ENCODE peak calls at places on chromosomes 2 and 18, in nine cellular contexts. N is fibroblast of lung, Z is kidney, M is endodermal cell, E is neural progenitor cell, L is mammary epithelial cell, H is PC-3, S is neuronal stem cell, D is IMR-90. W is an unnamed sample.

GRCh38 chr2:238462782-238463396 is 36.2 kb downstream of the ASB1 start:
- DNase-seq in H (peak; percentile 73), M (no peak), D (peak; percentile 58), S (no peak), N (peak; percentile 68), L (peak; percentile 61), Z (no peak), E (peak; percentile 48), W (no peak)

GRCh38 chr2:207397917-207398655 is 131.7 kb upstream of the CREB1 start:
- DNase-seq in N (no peak), E (peak; percentile 78), H (no peak), Z (no peak), L (no peak), S (peak; percentile 33), D (no peak), M (no peak), W (no peak)

GRCh38 chr2:232533944-232534710 is 5.4 kb upstream of the CHRNG start:
- DNase-seq in M (no peak), H (no peak), D (peak; percentile 13), N (no peak), L (no peak), E (no peak), Z (peak; percentile 46), S (no peak), W (no peak)

GRCh38 chr2:127859712-127860085 is 1.7 kb upstream of the POLR2D start:
- DNase-seq in E (peak; percentile 87), D (no peak), H (peak; percentile 57), S (no peak), M (peak; percentile 94), Z (peak; percentile 86), N (no peak), L (peak; percentile 81), W (peak; percentile 84)

GRCh38 chr2:229124126-229124525 is 147.0 kb downstream of the PID1 start:
- DNase-seq in N (no peak), D (no peak), E (no peak), M (no peak), S (no peak), Z (no peak), L (no peak), H (no peak), W (no peak)

GRCh38 chr2:33616873-33617272 is 17.8 kb upstream of the FAM98A start:
- DNase-seq in M (no peak), E (no peak), S (no peak), L (no peak), Z (no peak), H (no peak), N (peak; percentile 19), D (peak; percentile 3), W (no peak)

GRCh38 chr2:190534310-190535118 is at the start of gene NEMP2:
- DNase-seq in D (peak; percentile 16), S (peak; percentile 83), N (peak; percentile 51), L (peak; percentile 69), M (peak; percentile 94), E (peak; percentile 94), H (peak; percentile 75), Z (peak; percentile 93), W (peak; percentile 83)

GRCh38 chr2:207163053-207163814 is 2.5 kb downstream of the KLF7 start:
- DNase-seq in M (no peak), D (peak; percentile 92), L (peak; percentile 94), E (no peak), Z (peak; percentile 61), H (peak; percentile 97), N (peak; percentile 89), S (no peak), W (no peak)

GRCh38 chr2:187008111-187008510 is 159.1 kb upstream of the ZSWIM2 start:
- DNase-seq in Z (no peak), L (peak; percentile 74), M (no peak), S (no peak), H (peak; percentile 43), D (peak; percentile 43), N (peak; percentile 83), E (no peak), W (no peak)

GRCh38 chr2:109399061-109399460 is 214.7 kb downstream of the SEPTIN10 start:
- DNase-seq in S (no peak), E (no peak), H (no peak), L (no peak), D (peak; percentile 42), Z (no peak), M (no peak), N (no peak), W (no peak)

GRCh38 chr2:172790404-172790803 is 54.8 kb downstream of the RAPGEF4 start:
- DNase-seq in N (no peak), E (no peak), H (no peak), S (no peak), L (no peak), Z (no peak), M (no peak), D (no peak), W (no peak)

GRCh38 chr2:163401481-163401880 is 334.3 kb downstream of the FIGN start:
- DNase-seq in N (peak; percentile 64), Z (no peak), S (no peak), M (no peak), L (peak; percentile 52), E (no peak), H (peak; percentile 55), D (peak; percentile 13), W (no peak)

GRCh38 chr2:41806286-41806685 is 241.5 kb upstream of the PKDCC start:
- DNase-seq in D (no peak), E (no peak), L (no peak), M (no peak), Z (no peak), N (no peak), S (no peak), H (no peak), W (no peak)

GRCh38 chr2:223247136-223247535 is 195.1 kb downstream of the KCNE4 start:
- DNase-seq in S (no peak), Z (no peak), L (peak; percentile 24), E (peak; percentile 19), M (peak; percentile 60), H (peak; percentile 50), N (peak; percentile 62), D (peak; percentile 43), W (no peak)

GRCh38 chr18:48902856-48903601 is 47.7 kb downstream of the SMAD7 start:
- DNase-seq in Z (peak; percentile 93), M (peak; percentile 48), N (peak; percentile 74), E (no peak), L (no peak), H (no peak), D (peak; percentile 34), S (no peak), W (no peak)

GRCh38 chr2:148303166-148303565 is 282.3 kb downstream of the MBD5 start:
- DNase-seq in S (peak; percentile 58), E (peak; percentile 84), H (no peak), D (no peak), N (no peak), Z (no peak), M (peak; percentile 80), L (no peak), W (no peak)

GRCh38 chr18:37368110-37368812 is 197.3 kb downstream of the CELF4 start:
- DNase-seq in L (no peak), H (no peak), N (no peak), E (no peak), S (no peak), D (no peak), M (no peak), Z (no peak), W (no peak)

GRCh38 chr2:68834737-68835136 is 36.5 kb downstream of the BMP10 start:
- DNase-seq in M (no peak), L (no peak), Z (no peak), H (no peak), S (no peak), N (no peak), E (no peak), D (no peak), W (no peak)

GRCh38 chr18:13452448-13452811 is 233.9 kb downstream of the LDLRAD4 start:
- DNase-seq in D (peak; percentile 14), N (no peak), L (no peak), H (peak; percentile 26), M (peak; percentile 82), Z (no peak), S (no peak), E (peak; percentile 15), W (no peak)

GRCh38 chr18:42183746-42184145 is 228.7 kb downstream of the PIK3C3 start:
- DNase-seq in S (no peak), M (no peak), N (peak; percentile 61), D (peak; percentile 61), E (no peak), H (peak; percentile 73), L (peak; percentile 86), Z (no peak), W (no peak)

DNA sequence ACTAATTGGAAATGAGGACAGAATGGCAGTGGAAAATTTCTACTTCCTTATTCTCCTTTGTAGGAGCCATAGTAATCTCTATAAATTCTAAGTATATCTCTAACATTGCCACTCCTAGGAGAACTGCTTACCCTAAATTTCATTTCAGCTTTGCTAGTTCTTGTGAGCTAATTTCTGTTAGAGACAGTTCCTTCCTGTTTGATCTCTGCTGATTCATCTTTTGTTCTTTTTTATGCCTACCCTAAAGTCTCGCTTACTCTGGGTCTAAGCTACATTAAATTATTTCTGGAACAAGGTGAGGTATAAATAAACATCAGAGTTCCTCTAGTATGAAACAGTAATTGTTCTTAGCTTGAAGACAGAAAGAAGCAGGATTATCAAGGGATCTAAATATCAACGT is 25.7 kb downstream of the ABHD3 start:
- DNase-seq in L (no peak), S (no peak), H (peak; percentile 28), E (no peak), M (no peak), D (no peak), N (no peak), Z (no peak), W (no peak)
- H3K9ac ChIP-seq in L (no peak overlapping the region), S (no peak overlapping the region), H (no peak overlapping the region), E (no peak overlapping the region), M (no peak overlapping the region), D (no peak overlapping the region), N (no peak overlapping the region), Z (no peak overlapping the region), W (peak overlapping the region; percentile 14)

GRCh38 chr2:31341351-31341750 is 73.2 kb downstream of the XDH start:
- DNase-seq in Z (no peak), M (peak; percentile 10), L (no peak), H (no peak), S (no peak), E (no peak), N (no peak), D (peak; percentile 21), W (no peak)
- H3K9ac ChIP-seq in Z (no peak overlapping the region), M (no peak overlapping the region), L (no peak overlapping the region), H (no peak overlapping the region), S (no peak overlapping the region), E (no peak overlapping the region), N (no peak overlapping the region), D (no peak overlapping the region), W (no peak overlapping the region)

DNA sequence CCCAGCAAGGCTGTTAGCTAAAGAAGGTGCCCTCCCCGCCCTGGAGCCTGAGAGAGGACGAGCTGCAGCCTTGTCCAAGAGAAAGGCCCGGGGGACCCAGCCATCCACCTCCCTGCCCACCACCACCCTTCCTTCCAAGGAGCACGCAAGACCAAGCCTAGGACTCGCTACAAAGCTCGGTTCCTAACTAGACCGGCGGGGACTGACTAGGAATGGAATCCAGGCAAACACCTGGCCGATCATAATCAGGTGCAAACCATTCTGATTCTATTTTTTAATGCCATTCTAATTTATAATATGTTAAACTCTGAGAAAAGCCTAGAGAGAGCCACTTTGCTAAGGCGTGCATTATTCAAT is 19.7 kb upstream of the TUBB6 start:
- DNase-seq in S (no peak), Z (no peak), E (no peak), N (no peak), M (no peak), D (no peak), H (no peak), L (no peak), W (no peak)
- H3K9ac ChIP-seq in S (no peak overlapping the region), Z (no peak overlapping the region), E (no peak overlapping the region), N (no peak overlapping the region), M (no peak overlapping the region), D (peak overlapping the region; percentile 65), H (peak overlapping the region; percentile 22), L (peak overlapping the region; percentile 97), W (no peak overlapping the region)

GRCh38 chr2:29130295-29130694 is 15.1 kb downstream of the CLIP4 start:
- DNase-seq in N (peak; percentile 86), D (peak; percentile 91), S (no peak), Z (no peak), H (peak; percentile 89), E (no peak), L (peak; percentile 92), M (peak; percentile 55), W (no peak)
- H3K9ac ChIP-seq in N (no peak overlapping the region), D (peak overlapping the region; percentile 81), S (no peak overlapping the region), Z (no peak overlapping the region), H (peak overlapping the region; percentile 65), E (no peak overlapping the region), L (peak overlapping the region; percentile 68), M (no peak overlapping the region), W (no peak overlapping the region)